ENCODE peak calls at places on chromosome 16, in eight cellular contexts. J is lower lobe of right lung, A is K562, L is COR-L47, M is anterior cingulate cortex, Z is SW 1271, O is upper lobe of right lung, B is small intestine. Q is an unnamed sample.
A peak's percentile ranks its signal among the peaks of the same experiment; 100 is the strongest.

GRCh38 chr16:79658301-79659001 is 57.9 kb upstream of the MAF start:
- DNase-seq in J (no peak), A (no peak), L (no peak), M (no peak), Z (peak; percentile 84), O (no peak), B (no peak), Q (no peak)

GRCh38 chr16:89729863-89730574 is 8.7 kb downstream of the ZNF276 start:
- DNase-seq in J (no peak), A (no peak), L (no peak), M (no peak), Z (no peak), O (no peak), B (no peak), Q (no peak)

GRCh38 chr16:85611455-85612190 is 1.5 kb upstream of the GSE1 start:
- DNase-seq in J (peak; percentile 89), A (peak; percentile 56), L (peak; percentile 77), M (peak; percentile 58), Z (peak; percentile 70), O (peak; percentile 94), B (peak; percentile 68), Q (no peak)

GRCh38 chr16:90008708-90009145 is 10.5 kb downstream of the DBNDD1 start:
- DNase-seq in J (no peak), A (no peak), L (no peak), M (no peak), Z (no peak), O (no peak), B (peak; percentile 46), Q (no peak)

GRCh38 chr16:85329059-85329812 is 217.0 kb upstream of the CIBAR2 start:
- DNase-seq in J (no peak), A (no peak), L (peak; percentile 96), M (no peak), Z (no peak), O (no peak), B (peak; percentile 83), Q (peak; percentile 29)

GRCh38 chr16:21156767-21157467 is 1.6 kb upstream of the LDAF1 start:
- DNase-seq in J (no peak), A (peak; percentile 67), L (peak; percentile 6), M (no peak), Z (peak; percentile 61), O (no peak), B (peak; percentile 74), Q (peak; percentile 43)

GRCh38 chr16:56005958-56006357 is 130.8 kb upstream of the CES5A start:
- DNase-seq in J (no peak), A (no peak), L (no peak), M (no peak), Z (no peak), O (no peak), B (no peak), Q (no peak)

GRCh38 chr16:58306327-58306726 is 11.5 kb upstream of the PRSS54 start:
- DNase-seq in J (no peak), A (no peak), L (no peak), M (no peak), Z (no peak), O (no peak), B (peak; percentile 30), Q (peak; percentile 18)

GRCh38 chr16:82583415-82583814 is 43.4 kb upstream of the CDH13 start:
- DNase-seq in J (no peak), A (no peak), L (no peak), M (no peak), Z (no peak), O (no peak), B (no peak), Q (no peak)

GRCh38 chr16:46859719-46860152 is 24.4 kb upstream of the GPT2 start:
- DNase-seq in J (no peak), A (no peak), L (no peak), M (no peak), Z (peak; percentile 70), O (no peak), B (peak; percentile 46), Q (no peak)

GRCh38 chr16:30762991-30763725 is 1.0 kb downstream of the RNF40 start:
- DNase-seq in J (no peak), A (no peak), L (no peak), M (no peak), Z (no peak), O (no peak), B (no peak), Q (no peak)

GRCh38 chr16:19506965-19507364 is 14.9 kb downstream of the GDE1 start:
- DNase-seq in J (no peak), A (no peak), L (no peak), M (no peak), Z (no peak), O (no peak), B (no peak), Q (no peak)

GRCh38 chr16:50267651-50268050 is 1.3 kb downstream of the ADCY7 start:
- DNase-seq in J (peak; percentile 51), A (no peak), L (no peak), M (no peak), Z (no peak), O (peak; percentile 64), B (no peak), Q (no peak)

GRCh38 chr16:84652565-84652964 is 4.3 kb downstream of the KLHL36 start:
- DNase-seq in J (no peak), A (no peak), L (no peak), M (no peak), Z (no peak), O (no peak), B (no peak), Q (no peak)

GRCh38 chr16:50255538-50255937 is 10.8 kb upstream of the ADCY7 start:
- DNase-seq in J (no peak), A (no peak), L (no peak), M (no peak), Z (no peak), O (no peak), B (no peak), Q (no peak)

GRCh38 chr16:50665128-50665878 is 15.8 kb downstream of the SNX20 start:
- DNase-seq in J (peak; percentile 83), A (peak; percentile 76), L (peak; percentile 53), M (peak; percentile 45), Z (peak; percentile 28), O (peak; percentile 88), B (peak; percentile 68), Q (peak; percentile 98)

GRCh38 chr16:8776193-8776592 is 21.2 kb downstream of the TMEM186 start:
- DNase-seq in J (peak; percentile 49), A (no peak), L (no peak), M (no peak), Z (no peak), O (no peak), B (peak; percentile 64), Q (no peak)

GRCh38 chr16:79267146-79267545 is 333.4 kb downstream of the MAF start:
- DNase-seq in J (no peak), A (no peak), L (no peak), M (no peak), Z (no peak), O (no peak), B (no peak), Q (no peak)

GRCh38 chr16:67177743-67178699 is 5.7 kb downstream of the MATCAP1 start:
- DNase-seq in J (peak; percentile 91), A (peak; percentile 71), L (peak; percentile 92), M (no peak), Z (peak; percentile 27), O (peak; percentile 93), B (peak; percentile 92), Q (no peak)

GRCh38 chr16:11379420-11379819 is 34.2 kb downstream of the RMI2 start:
- DNase-seq in J (no peak), A (no peak), L (no peak), M (no peak), Z (no peak), O (no peak), B (no peak), Q (no peak)

GRCh38 chr16:13957197-13958078 is 37.5 kb downstream of the ERCC4 start:
- DNase-seq in J (peak; percentile 78), A (peak; percentile 32), L (peak; percentile 73), M (no peak), Z (peak; percentile 84), O (peak; percentile 86), B (peak; percentile 90), Q (no peak)

GRCh38 chr16:73126453-73126853 is 78.5 kb upstream of the ZFHX3 start:
- DNase-seq in J (no peak), A (no peak), L (no peak), M (no peak), Z (no peak), O (no peak), B (no peak), Q (no peak)

GRCh38 chr16:716250-716607 is 1.3 kb downstream of the METRN start:
- DNase-seq in J (no peak), A (peak; percentile 34), L (peak; percentile 34), M (peak; percentile 84), Z (peak; percentile 29), O (no peak), B (no peak), Q (peak; percentile 90)

GRCh38 chr16:53960954-53961616 is 257.1 kb downstream of the FTO start:
- DNase-seq in J (no peak), A (no peak), L (no peak), M (no peak), Z (no peak), O (no peak), B (no peak), Q (no peak)

GRCh38 chr16:89256651-89257254 is 39.2 kb downstream of the ZNF778 start:
- DNase-seq in J (peak; percentile 70), A (no peak), L (peak; percentile 69), M (peak; percentile 39), Z (peak; percentile 76), O (no peak), B (peak; percentile 87), Q (no peak)

GRCh38 chr16:86531193-86531550 is 20.8 kb downstream of the FOXF1 start:
- DNase-seq in J (no peak), A (no peak), L (no peak), M (peak; percentile 72), Z (no peak), O (peak; percentile 64), B (no peak), Q (no peak)

GRCh38 chr16:85931596-85932402 is 32.8 kb downstream of the IRF8 start:
- DNase-seq in J (no peak), A (no peak), L (no peak), M (no peak), Z (no peak), O (no peak), B (no peak), Q (no peak)

GRCh38 chr16:85475691-85476300 is 137.3 kb upstream of the GSE1 start:
- DNase-seq in J (no peak), A (no peak), L (no peak), M (no peak), Z (no peak), O (no peak), B (no peak), Q (no peak)

GRCh38 chr16:67530013-67530939 is 1.6 kb downstream of the RIPOR1 start:
- DNase-seq in J (peak; percentile 84), A (peak; percentile 50), L (peak; percentile 62), M (peak; percentile 54), Z (peak; percentile 31), O (peak; percentile 88), B (no peak), Q (no peak)

GRCh38 chr16:71439531-71439930 is 2.3 kb downstream of the TLE7 start:
- DNase-seq in J (no peak), A (no peak), L (no peak), M (no peak), Z (no peak), O (no peak), B (no peak), Q (no peak)

GRCh38 chr16:84169765-84170310 is 17.0 kb downstream of the TAF1C start:
- DNase-seq in J (no peak), A (no peak), L (no peak), M (no peak), Z (no peak), O (no peak), B (no peak), Q (no peak)

GRCh38 chr16:17607624-17608023 is 136.9 kb upstream of the XYLT1 start:
- DNase-seq in J (no peak), A (no peak), L (no peak), M (no peak), Z (no peak), O (no peak), B (no peak), Q (no peak)

GRCh38 chr16:67190448-67191399 is 788 bp upstream of the EXOC3L1 start:
- DNase-seq in J (no peak), A (no peak), L (no peak), M (no peak), Z (no peak), O (no peak), B (no peak), Q (no peak)

GRCh38 chr16:17244865-17245264 is 225.9 kb downstream of the XYLT1 start:
- DNase-seq in J (no peak), A (no peak), L (no peak), M (no peak), Z (no peak), O (no peak), B (no peak), Q (no peak)

Q was measured in neural crest cell.